ENCODE peak calls at places on chromosomes 5 and 9, in seven cellular contexts. P is AG09319, W is PC-3, Z is heart right ventricle, E is ascending aorta, L is ovary, K is cardiac muscle cell. T is an unnamed sample.

GRCh38 chr5:143229896-143230675 is 173.4 kb downstream of the NR3C1 start:
- DNase-seq in L (no peak), E (no peak), W (no peak), P (no peak), K (no peak), Z (no peak), T (no peak)

GRCh38 chr9:106358331-106358730 is 504.6 kb upstream of the ZNF462 start:
- DNase-seq in Z (no peak), P (no peak), K (no peak), W (no peak), E (no peak), L (no peak), T (no peak)

GRCh38 chr5:126913316-126913715 is 117.0 kb downstream of the MARCHF3 start:
- DNase-seq in L (no peak), E (no peak), W (no peak), K (no peak), Z (no peak), P (no peak), T (no peak)

GRCh38 chr5:14394365-14394764 is 187.2 kb upstream of the OTULINL start:
- DNase-seq in P (no peak), K (no peak), W (no peak), Z (no peak), L (no peak), E (no peak), T (no peak)

GRCh38 chr5:135242021-135242480 is 157.0 kb downstream of the MACROH2A1 start:
- DNase-seq in L (no peak), E (no peak), K (peak; percentile 60), Z (no peak), W (peak; percentile 56), P (no peak), T (no peak)

GRCh38 chr9:134134949-134135342 is 936 bp upstream of the WDR5 start:
- DNase-seq in L (no peak), P (no peak), W (peak; percentile 13), K (no peak), E (no peak), Z (no peak), T (no peak)

GRCh38 chr5:32233696-32234447 is 59.8 kb upstream of the GOLPH3 start:
- DNase-seq in K (peak; percentile 76), L (no peak), P (peak; percentile 10), W (peak; percentile 17), E (no peak), Z (no peak), T (no peak)

GRCh38 chr9:117247271-117247670 is 167.6 kb downstream of the ASTN2 start:
- DNase-seq in E (no peak), K (peak; percentile 10), P (no peak), L (no peak), Z (no peak), W (no peak), T (no peak)

GRCh38 chr9:127763918-127764384 is 14.5 kb downstream of the SH2D3C start:
- DNase-seq in K (peak; percentile 67), W (no peak), E (no peak), L (no peak), Z (peak; percentile 85), P (no peak), T (no peak)

GRCh38 chr9:107213561-107214028 is 69.5 kb upstream of the RAD23B start:
- DNase-seq in Z (no peak), P (peak; percentile 22), K (peak; percentile 91), E (no peak), W (peak; percentile 70), L (no peak), T (no peak)

GRCh38 chr5:171801839-171802238 is 16.2 kb downstream of the SMIM23 start:
- DNase-seq in Z (no peak), L (no peak), E (no peak), P (no peak), K (no peak), W (no peak), T (no peak)

GRCh38 chr9:125829743-125830142 is 82.6 kb downstream of the PBX3 start:
- DNase-seq in P (no peak), W (no peak), E (no peak), L (peak; percentile 28), Z (peak; percentile 21), K (peak; percentile 49), T (no peak)

GRCh38 chr9:82183181-82183860 is 194.7 kb downstream of the SPATA31D1 start:
- DNase-seq in Z (no peak), W (no peak), K (peak; percentile 3), E (no peak), L (no peak), P (no peak), T (no peak)

GRCh38 chr5:10577371-10578291 is 13.8 kb downstream of the ANKRD33B start:
- DNase-seq in W (no peak), P (no peak), K (peak; percentile 34), Z (peak; percentile 86), L (no peak), E (no peak), T (no peak)

GRCh38 chr9:88660611-88661010 is 125.6 kb downstream of the NXNL2 start:
- DNase-seq in E (no peak), K (peak; percentile 62), L (no peak), W (peak; percentile 69), Z (no peak), P (no peak), T (no peak)
- TF ChIP-seq CTCF in E (no peak), K (peak; percentile 66), L (no peak), W (peak; percentile 68), Z (no peak), P (peak; percentile 46), T (peak; percentile 56)

DNA sequence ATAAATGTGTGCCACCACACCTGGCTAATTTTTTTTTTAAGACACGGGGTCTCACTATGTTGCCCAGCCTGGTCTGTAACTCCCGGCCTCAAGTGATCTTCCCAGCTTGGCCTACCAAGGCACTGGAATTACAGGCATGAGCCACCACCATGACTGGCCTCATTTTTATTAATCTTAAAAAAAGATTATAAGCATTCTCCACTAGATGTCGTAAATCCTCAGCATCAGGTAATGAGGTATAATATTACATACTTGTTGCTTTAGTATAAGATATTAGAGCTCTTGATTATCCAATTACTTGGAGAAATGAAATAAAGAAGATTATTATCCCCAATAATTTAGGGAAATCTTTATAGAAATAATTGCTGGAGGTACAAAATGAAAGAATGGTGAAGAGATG is 78.3 kb upstream of the HTR1A start:
- DNase-seq in P (no peak), L (no peak), Z (no peak), W (peak; percentile 51), K (no peak), E (no peak), T (no peak)
- TF ChIP-seq CTCF in P (no peak), L (no peak), Z (no peak), W (peak; percentile 61), K (no peak), E (no peak), T (no peak)

GRCh38 chr5:155144956-155145355 is 131.4 kb downstream of the KIF4B start:
- DNase-seq in P (no peak), E (no peak), W (no peak), Z (no peak), L (no peak), K (no peak), T (no peak)

GRCh38 chr5:155150012-155150411 is 136.5 kb downstream of the KIF4B start:
- DNase-seq in P (no peak), W (no peak), K (no peak), L (no peak), E (no peak), Z (no peak), T (no peak)

GRCh38 chr5:155148694-155149093 is 135.1 kb downstream of the KIF4B start:
- DNase-seq in E (no peak), L (no peak), W (no peak), P (no peak), Z (no peak), K (no peak), T (no peak)

GRCh38 chr5:155147222-155147621 is 133.7 kb downstream of the KIF4B start:
- DNase-seq in K (peak; percentile 18), Z (no peak), P (no peak), W (peak; percentile 7), E (no peak), L (no peak), T (no peak)
- TF ChIP-seq CTCF in K (peak; percentile 32), Z (peak; percentile 40), P (peak; percentile 18), W (peak; percentile 47), E (peak; percentile 27), L (no peak), T (no peak)

GRCh38 chr5:45038366-45038987 is 229.7 kb downstream of the MRPS30 start:
- DNase-seq in L (no peak), Z (no peak), E (no peak), P (no peak), K (peak; percentile 15), W (peak; percentile 71), T (peak; percentile 1)
- TF ChIP-seq CTCF in L (no peak), Z (peak; percentile 77), E (peak; percentile 28), P (peak; percentile 52), K (peak; percentile 52), W (peak; percentile 85), T (peak; percentile 82)

GRCh38 chr9:105046907-105047651 is 119.1 kb upstream of the ABCA1 start:
- DNase-seq in Z (no peak), E (no peak), K (no peak), P (no peak), L (no peak), W (peak; percentile 6), T (no peak)

GRCh38 chr9:105044458-105044857 is 116.5 kb upstream of the ABCA1 start:
- DNase-seq in E (no peak), P (no peak), K (no peak), L (no peak), W (no peak), Z (peak; percentile 63), T (no peak)

GRCh38 chr9:105043370-105043936 is 115.5 kb upstream of the ABCA1 start:
- DNase-seq in Z (no peak), L (no peak), P (no peak), K (no peak), E (no peak), W (no peak), T (no peak)

GRCh38 chr9:105050296-105050695 is 122.3 kb upstream of the ABCA1 start:
- DNase-seq in E (no peak), Z (no peak), P (no peak), L (no peak), K (no peak), W (peak; percentile 3), T (no peak)

GRCh38 chr9:105047652-105048031 is 119.7 kb upstream of the ABCA1 start:
- DNase-seq in W (peak; percentile 45), K (no peak), E (no peak), P (no peak), L (no peak), Z (no peak), T (no peak)
- TF ChIP-seq CTCF in W (no peak), K (no peak), E (no peak), P (no peak), L (no peak), Z (no peak), T (no peak)

GRCh38 chr9:10050016-10050415 is 562.8 kb downstream of the PTPRD start:
- DNase-seq in L (no peak), K (no peak), Z (no peak), P (no peak), W (no peak), E (no peak), T (no peak)

GRCh38 chr9:10048994-10049393 is 563.8 kb downstream of the PTPRD start:
- DNase-seq in W (no peak), K (no peak), P (no peak), E (no peak), L (no peak), Z (no peak), T (no peak)

GRCh38 chr9:10045598-10045997 is 567.2 kb downstream of the PTPRD start:
- DNase-seq in K (peak; percentile 0), P (no peak), L (no peak), Z (no peak), E (no peak), W (peak; percentile 28), T (no peak)
- TF ChIP-seq CTCF in K (no peak), P (peak; percentile 40), L (no peak), Z (peak; percentile 51), E (peak; percentile 14), W (peak; percentile 42), T (peak; percentile 63)